ENCODE peak calls at places on chromosomes 2 and 18, in eight cellular contexts. J is fibroblast of the aortic adventitia, P is OCI-LY7, T is stomach, L is nephron progenitor cell, I is fibroblast of pulmonary artery, R is ascending aorta, U is H1. K is an unnamed sample.
A peak's percentile ranks its signal among the peaks of the same experiment; 100 is the strongest.

GRCh38 chr2:215437614-215438013 is 1.7 kb upstream of the FN1 start:
- DNase-seq in I (peak; percentile 43), T (no peak), R (no peak), U (no peak), J (peak; percentile 72), L (no peak), P (no peak), K (no peak)

GRCh38 chr2:198273670-198274069 is 469.3 kb downstream of the PLCL1 start:
- DNase-seq in R (no peak), T (no peak), U (no peak), L (no peak), I (peak; percentile 7), P (no peak), J (peak; percentile 42), K (no peak)

GRCh38 chr18:58965930-58966662 is 101.4 kb downstream of the ZNF532 start:
- DNase-seq in T (no peak), J (no peak), I (no peak), U (no peak), R (no peak), P (peak; percentile 24), L (no peak), K (no peak)

GRCh38 chr18:22566703-22567420 is 149.1 kb upstream of the CTAGE1 start:
- DNase-seq in P (no peak), R (no peak), J (peak; percentile 61), L (no peak), T (no peak), I (no peak), U (no peak), K (no peak)

GRCh38 chr18:41767960-41768359 is 187.1 kb upstream of the PIK3C3 start:
- DNase-seq in J (peak; percentile 2), L (no peak), U (no peak), I (peak; percentile 65), R (no peak), P (no peak), T (no peak), K (no peak)

GRCh38 chr18:11324956-11325873 is 175.8 kb upstream of the PIEZO2 start:
- DNase-seq in R (no peak), T (no peak), L (no peak), P (no peak), U (no peak), I (peak; percentile 71), J (peak; percentile 89), K (no peak)

GRCh38 chr2:27212626-27213471 is 781 bp upstream of the SLC5A6 start:
- DNase-seq in L (peak; percentile 19), T (no peak), U (no peak), P (peak; percentile 50), I (peak; percentile 74), R (no peak), J (peak; percentile 77), K (peak; percentile 2)

GRCh38 chr2:118197011-118197695 is 108.9 kb downstream of the INSIG2 start:
- DNase-seq in L (no peak), U (no peak), T (no peak), R (no peak), J (peak; percentile 18), I (peak; percentile 8), P (peak; percentile 30), K (no peak)

GRCh38 chr2:198116652-198117175 is 312.3 kb downstream of the PLCL1 start:
- DNase-seq in T (no peak), I (peak; percentile 34), J (peak; percentile 72), L (no peak), U (no peak), P (no peak), R (no peak), K (no peak)

GRCh38 chr2:168371273-168371992 is 84.6 kb upstream of the CERS6 start:
- DNase-seq in T (no peak), U (no peak), P (peak; percentile 19), R (no peak), L (no peak), I (no peak), J (no peak), K (no peak)

GRCh38 chr18:46488472-46489213 is 168.4 kb downstream of the LOXHD1 start:
- DNase-seq in T (no peak), P (no peak), R (no peak), I (no peak), U (no peak), L (no peak), J (no peak), K (no peak)

GRCh38 chr18:76474824-76475223 is 20.2 kb downstream of the ZNF516 start:
- DNase-seq in P (no peak), I (no peak), T (no peak), J (no peak), L (no peak), R (no peak), U (no peak), K (no peak)

GRCh38 chr2:149221898-149222297 is 108.5 kb upstream of the LYPD6 start:
- DNase-seq in I (no peak), R (no peak), P (no peak), U (no peak), J (no peak), T (no peak), L (peak; percentile 12), K (no peak)

GRCh38 chr2:227052879-227053278 is 111.1 kb downstream of the COL4A4 start:
- DNase-seq in T (no peak), J (no peak), L (no peak), I (no peak), R (no peak), U (no peak), P (no peak), K (no peak)

GRCh38 chr2:6423131-6423530 is 442.6 kb downstream of the CMPK2 start:
- DNase-seq in I (no peak), J (no peak), P (no peak), L (no peak), U (no peak), T (no peak), R (no peak), K (no peak)

GRCh38 chr2:197191948-197192338 is 118.6 kb downstream of the ANKRD44 start:
- DNase-seq in J (no peak), R (no peak), T (no peak), I (no peak), U (no peak), L (no peak), P (peak; percentile 31), K (no peak)

GRCh38 chr2:118246726-118247125 is 158.5 kb downstream of the INSIG2 start:
- DNase-seq in R (no peak), U (no peak), L (no peak), J (no peak), I (no peak), T (no peak), P (no peak), K (no peak)

GRCh38 chr2:153405196-153405595 is 73.4 kb downstream of the RPRM start:
- DNase-seq in T (no peak), U (no peak), J (no peak), L (no peak), P (no peak), I (no peak), R (no peak), K (no peak)

GRCh38 chr2:69173706-69174105 is 160.7 kb downstream of the ANTXR1 start:
- DNase-seq in L (no peak), U (no peak), T (no peak), I (no peak), J (no peak), P (no peak), R (no peak), K (no peak)
- TF ChIP-seq CTCF in L (no peak), U (no peak), T (no peak), I (no peak), J (no peak), P (no peak), R (peak; percentile 24), K (no peak)

DNA sequence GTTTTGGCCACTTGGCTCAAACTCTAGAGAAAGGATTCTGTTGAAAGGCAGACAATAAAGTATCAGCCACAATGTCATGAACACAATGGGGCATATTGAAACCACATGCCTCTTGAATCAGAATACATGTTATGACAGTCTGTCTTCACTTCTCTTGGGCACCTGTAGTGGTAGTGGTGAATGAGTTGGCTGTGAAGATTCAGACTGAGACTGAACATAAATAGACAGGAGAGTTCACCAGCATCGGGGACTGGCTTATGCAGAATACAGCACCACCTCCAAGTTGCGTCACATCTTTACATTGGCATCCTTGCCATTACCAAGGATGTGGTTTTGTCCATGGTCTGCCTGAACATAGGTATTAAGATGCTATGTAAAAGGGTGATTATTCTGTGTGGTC is 336.8 kb downstream of the MYCN start:
- DNase-seq in I (no peak), P (no peak), J (no peak), R (no peak), L (no peak), U (no peak), T (no peak), K (no peak)
- TF ChIP-seq CTCF in I (no peak), P (no peak), J (no peak), R (no peak), L (no peak), U (no peak), T (no peak), K (no peak)

GRCh38 chr2:235498556-235499305 is 4.9 kb downstream of the AGAP1 start:
- DNase-seq in I (no peak), T (no peak), U (no peak), P (no peak), R (no peak), J (no peak), L (peak; percentile 48), K (no peak)
- TF ChIP-seq CTCF in I (no peak), T (no peak), U (peak; percentile 48), P (no peak), R (no peak), J (no peak), L (no peak), K (no peak)

DNA sequence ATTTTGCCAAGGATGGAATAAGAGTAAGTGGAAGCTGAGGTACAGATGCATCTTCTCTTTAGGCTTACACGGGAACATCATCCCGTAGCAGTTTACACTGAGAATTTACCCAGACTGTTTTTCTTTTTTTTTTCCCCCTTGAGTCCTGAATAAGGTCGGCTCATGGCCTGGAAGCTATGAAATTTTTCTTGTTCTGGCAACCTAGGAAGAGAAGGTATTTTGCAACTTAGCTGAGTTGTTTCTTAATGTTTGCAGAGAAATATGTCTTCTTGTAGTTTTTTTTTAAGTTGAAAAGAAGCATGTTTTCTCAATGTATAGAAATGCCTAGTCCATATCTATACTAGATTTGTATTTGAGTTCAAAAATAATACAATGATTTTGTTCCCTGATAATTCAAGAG is 712.5 kb downstream of the TDRD15 start:
- DNase-seq in I (peak; percentile 1), L (no peak), T (no peak), P (no peak), U (no peak), J (no peak), R (no peak), K (no peak)
- TF ChIP-seq CTCF in I (no peak), L (no peak), T (no peak), P (no peak), U (no peak), J (no peak), R (no peak), K (no peak)

DNA sequence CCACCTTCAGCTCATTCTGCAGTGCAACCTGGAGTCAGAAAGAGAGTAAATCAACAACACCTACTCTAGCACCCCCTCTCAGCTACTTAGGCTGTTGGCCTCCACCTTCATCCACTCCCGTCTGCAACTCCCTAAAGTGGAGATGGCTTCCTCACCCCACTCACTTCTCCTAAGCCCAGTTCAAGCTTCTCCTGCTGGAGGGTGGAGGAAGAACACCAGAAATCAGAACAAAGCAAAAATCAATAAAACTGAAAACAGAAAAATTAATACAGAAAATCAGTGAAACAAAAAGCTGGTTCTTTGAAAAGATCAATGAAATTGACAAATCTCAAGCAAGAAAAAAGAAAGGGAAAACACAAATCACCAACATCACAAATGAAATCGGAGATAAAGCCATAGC is 191.7 kb downstream of the ANAPC1 start:
- DNase-seq in T (no peak), L (no peak), I (no peak), J (no peak), R (no peak), U (no peak), P (no peak), K (no peak)
- TF ChIP-seq CTCF in T (no peak), L (no peak), I (peak; percentile 8), J (peak; percentile 32), R (no peak), U (no peak), P (peak; percentile 46), K (no peak)

K was measured in neural crest cell.